ENCODE peak calls at places on chromosomes 11 and 22, in eight cellular contexts. N is right atrium auricular region; S is esophagus squamous epithelium; R is trophoblast cell; K is thoracic aorta; L is testis; A is HepG2; Z is CD8-positive, alpha-beta T cell. P is an unnamed sample.

GRCh38 chr11:27216268-27217149 is 146.5 kb downstream of the CCDC34 start:
- DNase-seq in S (no peak), Z (no peak), L (peak; percentile 75), K (no peak), R (no peak), N (peak; percentile 66), A (no peak), P (no peak)

GRCh38 chr11:17745032-17745772 is 10.6 kb downstream of the KCNC1 start:
- DNase-seq in R (no peak), S (no peak), Z (no peak), K (no peak), A (no peak), N (no peak), L (no peak), P (no peak)

GRCh38 chr11:2688381-2689231 is 11.2 kb downstream of the KCNQ1OT1 start:
- DNase-seq in K (no peak), N (no peak), A (no peak), R (no peak), S (no peak), Z (no peak), L (no peak), P (peak; percentile 41)

GRCh38 chr11:22234743-22235142 is 41.9 kb downstream of the ANO5 start:
- DNase-seq in N (no peak), R (no peak), L (no peak), S (no peak), K (no peak), A (no peak), Z (no peak), P (no peak)

GRCh38 chr11:88469828-88470227 is 132.3 kb upstream of the CTSC start:
- DNase-seq in R (peak; percentile 8), N (no peak), A (no peak), S (no peak), K (no peak), L (no peak), Z (no peak), P (no peak)

GRCh38 chr11:42802211-42802918 is 509.4 kb upstream of the API5 start:
- DNase-seq in R (no peak), S (no peak), K (no peak), L (no peak), A (no peak), Z (no peak), N (no peak), P (no peak)

GRCh38 chr11:35005156-35005780 is 88.8 kb downstream of the PDHX start:
- DNase-seq in A (no peak), N (no peak), R (no peak), Z (no peak), L (no peak), K (no peak), S (no peak), P (no peak)

GRCh38 chr11:85805387-85805786 is 5.6 kb downstream of the SYTL2 start:
- DNase-seq in N (no peak), S (no peak), L (no peak), Z (no peak), K (no peak), R (no peak), A (no peak), P (no peak)

GRCh38 chr11:57251037-57251436 is 14.0 kb upstream of the APLNR start:
- DNase-seq in R (no peak), A (no peak), K (no peak), L (peak; percentile 23), N (no peak), S (no peak), Z (no peak), P (no peak)

GRCh38 chr11:22730319-22730718 is 63.9 kb downstream of the GAS2 start:
- DNase-seq in S (no peak), R (no peak), K (no peak), Z (no peak), A (peak; percentile 59), N (no peak), L (no peak), P (no peak)

GRCh38 chr22:47794851-47795250 is 1032.4 kb downstream of the TBC1D22A start:
- DNase-seq in Z (no peak), S (no peak), K (no peak), L (no peak), A (no peak), N (peak; percentile 42), R (peak; percentile 3), P (peak; percentile 7)

GRCh38 chr22:46293591-46294260 is 2.9 kb upstream of the GTSE1 start:
- DNase-seq in R (no peak), A (no peak), K (no peak), Z (peak; percentile 31), L (peak; percentile 58), S (no peak), N (no peak), P (no peak)

DNA sequence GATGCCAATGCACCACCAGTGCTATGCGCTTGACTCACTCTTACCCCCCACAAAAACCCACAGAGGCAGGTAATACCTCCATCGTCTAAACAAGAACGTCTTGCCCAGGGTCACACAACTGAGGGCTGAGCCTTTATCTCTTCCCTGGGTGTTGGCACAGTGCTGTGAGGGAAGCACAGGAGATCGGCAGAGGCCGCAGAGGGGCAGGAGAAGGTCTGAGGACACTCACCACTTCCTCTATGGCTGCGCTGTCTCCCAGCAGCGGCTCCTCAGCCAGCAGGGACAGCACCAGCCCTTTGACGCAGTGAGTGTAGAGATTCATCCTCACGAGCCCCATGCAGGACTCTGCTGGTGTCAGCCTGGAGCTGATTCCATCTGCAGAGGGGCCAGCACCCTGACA is 19.9 kb downstream of the HPS4 start:
- DNase-seq in N (no peak), R (peak; percentile 48), L (peak; percentile 29), S (no peak), K (no peak), A (no peak), Z (no peak), P (no peak)
- H3K36me3 ChIP-seq in N (peaks cover 65% of the 10 kb centered on the region), R (peaks cover 30% of the 10 kb centered on the region), L (no peaks in the 10 kb centered on the region), S (peaks cover 9% of the 10 kb centered on the region), K (peaks cover 52% of the 10 kb centered on the region), A (peaks cover 32% of the 10 kb centered on the region), Z (peaks cover 49% of the 10 kb centered on the region), P (peaks cover 73% of the 10 kb centered on the region)

GRCh38 chr22:50205781-50206569 is 5.2 kb downstream of the SELENOO start:
- DNase-seq in R (no peak), Z (no peak), K (no peak), L (no peak), N (no peak), A (no peak), S (no peak), P (no peak)
- H3K36me3 ChIP-seq in R (peaks cover 35% of the 10 kb centered on the region), Z (peaks cover 6% of the 10 kb centered on the region), K (peaks cover 23% of the 10 kb centered on the region), L (no peaks in the 10 kb centered on the region), N (peaks cover 21% of the 10 kb centered on the region), A (peaks cover 4% of the 10 kb centered on the region), S (peaks cover 22% of the 10 kb centered on the region), P (peaks cover 37% of the 10 kb centered on the region)

GRCh38 chr22:37658133-37659065 is at the start of gene PDXP:
- DNase-seq in K (peak; percentile 97), R (peak; percentile 99), Z (peak; percentile 98), N (peak; percentile 100), S (peak; percentile 93), A (peak; percentile 99), L (peak; percentile 99), P (peak; percentile 99)
- H3K36me3 ChIP-seq in K (no peaks in the 10 kb centered on the region), R (peaks cover 12% of the 10 kb centered on the region), Z (peaks cover 5% of the 10 kb centered on the region), N (no peaks in the 10 kb centered on the region), S (peaks cover 11% of the 10 kb centered on the region), A (peaks cover 3% of the 10 kb centered on the region), L (no peaks in the 10 kb centered on the region), P (peaks cover under 1% of the 10 kb centered on the region)

DNA sequence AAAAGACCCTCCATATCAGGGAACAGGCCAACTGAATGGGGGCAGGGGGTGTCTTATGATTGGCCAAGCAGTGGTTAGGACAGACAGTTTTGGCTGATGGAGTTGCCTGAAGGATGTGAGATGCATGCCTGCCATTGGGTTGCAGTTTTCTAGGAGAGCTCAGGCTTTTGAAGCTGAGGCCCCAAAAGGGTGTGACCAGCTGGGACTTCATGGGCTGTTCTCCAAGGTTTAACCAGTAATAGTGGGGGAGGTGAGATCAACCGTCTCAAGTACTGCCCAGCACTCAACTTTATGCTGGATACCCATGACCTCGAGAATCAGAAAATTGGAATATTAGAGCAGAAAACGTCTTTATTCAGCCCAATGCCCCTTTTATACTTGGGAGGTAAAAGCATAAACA is 13.5 kb downstream of the DTX4 start:
- DNase-seq in L (no peak), A (no peak), N (no peak), S (no peak), Z (no peak), R (no peak), K (no peak), P (no peak)
- H3K36me3 ChIP-seq in L (no peaks in the 10 kb centered on the region), A (peaks cover 2% of the 10 kb centered on the region), N (no peaks in the 10 kb centered on the region), S (no peaks in the 10 kb centered on the region), Z (no peaks in the 10 kb centered on the region), R (peaks cover 23% of the 10 kb centered on the region), K (peaks cover 3% of the 10 kb centered on the region), P (peaks cover 79% of the 10 kb centered on the region)

DNA sequence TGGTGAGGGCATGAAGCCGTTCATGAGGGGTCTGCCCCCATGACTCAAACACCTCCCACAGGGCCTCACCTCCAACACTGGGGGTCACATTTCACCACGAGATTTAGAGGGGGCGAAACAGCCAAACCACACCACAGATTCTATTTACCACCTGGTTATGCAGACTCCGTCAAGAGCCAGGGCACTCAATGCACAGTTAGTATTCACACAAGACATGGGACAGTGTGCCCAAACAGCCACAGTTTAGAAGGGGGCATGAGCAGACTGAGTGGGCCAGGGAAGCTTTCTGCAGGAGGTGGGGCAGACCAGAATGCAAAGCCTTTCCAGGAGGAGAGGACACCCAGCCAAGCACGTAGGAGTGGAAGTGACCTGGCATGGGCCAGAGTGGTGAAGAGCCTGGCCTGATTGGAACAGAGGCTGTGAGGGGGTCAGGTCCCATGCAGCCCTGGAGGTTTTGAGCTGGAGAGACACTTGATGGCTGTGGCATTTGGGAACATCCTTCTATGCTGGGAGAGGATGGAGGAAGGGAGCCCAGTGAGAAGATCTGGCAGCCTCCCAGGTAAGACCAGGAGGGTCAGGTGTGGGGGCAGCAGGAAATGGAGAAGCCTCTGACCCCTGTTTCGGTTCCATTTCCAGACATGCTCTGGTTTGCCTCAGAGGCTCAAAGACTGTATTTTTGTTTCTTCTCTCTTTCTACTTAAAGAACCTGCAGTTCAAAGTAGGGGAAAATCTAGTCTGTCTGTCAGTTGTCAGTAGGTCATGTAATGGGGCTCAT is 199.1 kb upstream of the NCAM1 start:
- DNase-seq in S (no peak), K (no peak), Z (no peak), R (no peak), L (no peak), N (no peak), A (no peak), P (no peak)
- H3K36me3 ChIP-seq in S (no peaks in the 10 kb centered on the region), K (no peaks in the 10 kb centered on the region), Z (no peaks in the 10 kb centered on the region), R (no peaks in the 10 kb centered on the region), L (no peaks in the 10 kb centered on the region), N (no peaks in the 10 kb centered on the region), A (no peaks in the 10 kb centered on the region), P (no peaks in the 10 kb centered on the region)